ENCODE peak calls at places on chromosomes 13 and 19, in five cellular contexts. J, E, B, V and P are unnamed samples.

GRCh38 chr13:40668335-40668734 is 1.9 kb upstream of the FOXO1 start:
- DNase-seq in B (peak; percentile 95), V (no peak), E (no peak), J (peak; percentile 22), P (no peak)

GRCh38 chr19:11463391-11463790 is 17.5 kb downstream of the ELAVL3 start:
- DNase-seq in E (no peak), V (no peak), J (no peak), B (no peak), P (no peak)

GRCh38 chr13:108609353-108609752 is 20.1 kb upstream of the MYO16 start:
- DNase-seq in B (no peak), E (no peak), J (no peak), V (peak; percentile 53), P (no peak)

GRCh38 chr19:2976609-2977000 is 759 bp upstream of the TLE6 start:
- DNase-seq in J (no peak), V (no peak), B (no peak), E (no peak), P (no peak)

GRCh38 chr19:29812881-29813275 is 1.1 kb downstream of the CCNE1 start:
- DNase-seq in J (no peak), V (no peak), B (no peak), E (no peak), P (no peak)

GRCh38 chr19:16571689-16572331 is 405 bp downstream of the SLC35E1 start:
- DNase-seq in B (no peak), V (no peak), E (peak; percentile 20), J (no peak), P (no peak)

GRCh38 chr13:90968510-90968909 is 379.0 kb upstream of the MIR17HG start:
- DNase-seq in V (peak; percentile 46), B (no peak), J (peak; percentile 9), E (peak; percentile 20), P (no peak)

GRCh38 chr13:27834095-27834494 is 41.8 kb downstream of the GSX1 start:
- DNase-seq in E (no peak), V (no peak), B (peak; percentile 40), J (no peak), P (no peak)

GRCh38 chr13:79226938-79227337 is 179.1 kb downstream of the RBM26 start:
- DNase-seq in V (no peak), E (no peak), B (no peak), J (no peak), P (no peak)

GRCh38 chr19:49663224-49663623 is 2.4 kb downstream of the IRF3 start:
- DNase-seq in J (no peak), E (no peak), B (no peak), V (no peak), P (no peak)

GRCh38 chr13:104635879-104636278 is 1569.7 kb upstream of the SLC10A2 start:
- DNase-seq in J (no peak), V (no peak), B (no peak), E (no peak), P (no peak)

GRCh38 chr13:45521292-45521691 is 56.6 kb downstream of the COG3 start:
- DNase-seq in J (no peak), E (no peak), B (no peak), V (peak; percentile 25), P (no peak)

GRCh38 chr19:18053571-18054219 is 33.0 kb downstream of the IL12RB1 start:
- DNase-seq in V (no peak), E (no peak), J (no peak), B (no peak), P (no peak)

GRCh38 chr19:38616265-38616664 is 1.5 kb downstream of the MAP4K1 start:
- DNase-seq in E (no peak), V (no peak), B (no peak), J (no peak), P (no peak)

GRCh38 chr19:48964205-48965032 is 690 bp upstream of the FTL start:
- DNase-seq in B (no peak), E (peak; percentile 13), V (no peak), J (peak; percentile 38), P (no peak)

GRCh38 chr19:15223649-15224371 is 8.4 kb downstream of the EPHX3 start:
- DNase-seq in V (no peak), E (no peak), J (no peak), B (no peak), P (no peak)

GRCh38 chr19:17997969-17998826 is 9.8 kb upstream of the ARRDC2 start:
- DNase-seq in B (no peak), J (peak; percentile 30), E (no peak), V (peak; percentile 44), P (no peak)

GRCh38 chr19:1527650-1528309 is 3.9 kb downstream of the PLK5 start:
- DNase-seq in B (no peak), V (no peak), E (no peak), J (no peak), P (no peak)

GRCh38 chr19:6667114-6667627 is 2.8 kb downstream of the TNFSF14 start:
- DNase-seq in J (peak; percentile 17), E (no peak), B (no peak), V (peak; percentile 90), P (no peak)

GRCh38 chr19:15280915-15281683 is 48.9 kb upstream of the EPHX3 start:
- DNase-seq in B (peak; percentile 96), J (peak; percentile 32), E (no peak), V (peak; percentile 91), P (no peak)

GRCh38 chr13:32622827-32623226 is 36.6 kb downstream of the PDS5B start:
- DNase-seq in J (no peak), V (no peak), E (no peak), B (no peak), P (no peak)

GRCh38 chr13:112728375-112729126 is 38.7 kb downstream of the ATP11A start:
- DNase-seq in J (no peak), B (no peak), V (no peak), E (no peak), P (no peak)

GRCh38 chr13:88602786-88603777 is 931.9 kb downstream of the SLITRK5 start:
- DNase-seq in B (no peak), J (no peak), V (no peak), E (no peak), P (no peak)

GRCh38 chr19:35753634-35754364 is 3.0 kb downstream of the HSPB6 start:
- DNase-seq in J (no peak), E (no peak), B (peak; percentile 87), V (no peak), P (no peak)

GRCh38 chr13:31067416-31068118 is 94.1 kb downstream of the HSPH1 start:
- DNase-seq in J (no peak), B (peak; percentile 46), V (peak; percentile 84), E (no peak), P (no peak)

GRCh38 chr13:93244141-93244917 is 17.7 kb downstream of the GPC6 start:
- DNase-seq in V (peak; percentile 57), E (no peak), B (no peak), J (no peak), P (no peak)

GRCh38 chr13:99860736-99861135 is 110.8 kb downstream of the ZIC5 start:
- DNase-seq in E (peak; percentile 30), V (no peak), B (no peak), J (no peak), P (no peak)

GRCh38 chr19:14363203-14364097 is 17.8 kb upstream of the ADGRE5 start:
- DNase-seq in J (peak; percentile 46), B (peak; percentile 94), E (peak; percentile 53), V (peak; percentile 60), P (peak; percentile 77)

GRCh38 chr13:45396548-45397095 is 21.6 kb downstream of the SLC25A30 start:
- DNase-seq in J (no peak), E (no peak), V (no peak), B (no peak), P (no peak)

GRCh38 chr13:98094678-98095266 is 48.1 kb upstream of the FARP1 start:
- DNase-seq in J (no peak), B (no peak), V (no peak), E (no peak), P (no peak)
- TF ChIP-seq CTCF in J (no peak), B (no peak), V (no peak), E (no peak), P (no peak)

DNA sequence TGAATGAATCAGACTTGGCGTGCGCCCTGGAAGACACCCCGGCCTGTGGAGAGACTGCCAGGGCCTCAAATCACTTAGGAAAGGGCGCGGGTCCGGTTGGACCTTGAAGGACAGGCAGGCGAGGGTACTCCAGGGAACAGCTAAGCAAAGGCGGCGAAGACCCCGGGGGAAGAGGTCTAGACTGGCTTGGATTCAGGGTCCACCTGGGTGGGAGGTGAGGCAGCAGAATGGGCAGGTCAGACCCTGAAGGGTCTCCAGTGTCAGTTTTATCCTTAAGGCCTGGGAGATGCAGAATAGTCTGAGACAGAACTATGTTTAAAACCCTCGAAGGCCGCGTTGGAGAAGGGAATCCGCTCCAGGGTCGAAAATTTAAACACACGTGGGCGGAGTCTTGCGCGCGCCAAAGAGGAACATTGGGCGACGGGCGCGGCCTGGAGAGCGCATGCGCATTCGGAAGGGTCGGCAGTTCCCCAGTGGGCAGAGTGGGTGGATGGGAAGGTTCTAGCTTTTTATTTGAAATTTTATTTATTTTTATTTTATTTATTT is 567 bp upstream of the SMG9 start:
- DNase-seq in V (peak; percentile 81), B (peak; percentile 96), E (peak; percentile 68), J (peak; percentile 86), P (peak; percentile 84)
- TF ChIP-seq CTCF in V (no peak), B (no peak), E (no peak), J (no peak), P (no peak)

DNA sequence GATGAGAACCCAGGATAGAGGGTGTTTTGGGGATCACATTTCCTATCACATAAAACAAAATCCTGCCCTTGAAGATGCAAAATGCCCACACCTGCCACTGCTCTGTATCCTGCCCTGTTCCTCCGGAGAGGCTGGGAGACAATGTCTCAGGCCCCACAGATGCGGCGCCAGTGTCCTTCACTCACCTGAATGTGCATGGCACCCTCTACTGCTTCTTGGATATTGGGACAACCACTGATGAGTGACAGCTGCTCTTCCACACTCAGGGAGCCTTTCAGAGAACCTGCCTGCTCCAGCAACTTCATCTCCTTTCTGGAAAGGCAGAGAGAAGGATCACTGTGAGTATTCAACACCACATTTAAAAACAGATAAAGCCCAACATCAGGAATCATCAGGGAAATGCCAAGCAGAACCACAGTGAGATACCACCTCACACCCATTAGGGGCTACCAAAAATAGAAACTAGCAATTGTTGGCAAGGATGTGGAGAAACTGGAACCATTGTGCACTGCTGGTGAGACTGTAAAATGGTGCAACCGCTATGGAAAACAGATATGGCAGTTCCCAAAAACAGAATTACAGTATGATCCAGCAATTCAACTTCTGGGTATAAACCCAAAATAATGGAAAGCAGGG is 36.4 kb downstream of the CRYL1 start:
- DNase-seq in B (peak; percentile 29), E (no peak), J (peak; percentile 69), V (no peak), P (no peak)
- TF ChIP-seq CTCF in B (no peak), E (no peak), J (peak; percentile 46), V (peak; percentile 28), P (no peak)

GRCh38 chr13:61255035-61255796 is 160.4 kb downstream of the PCDH20 start:
- DNase-seq in E (no peak), J (no peak), B (no peak), V (peak; percentile 41), P (no peak)
- TF ChIP-seq CTCF in E (peak; percentile 51), J (no peak), B (no peak), V (peak; percentile 14), P (peak; percentile 65)

DNA sequence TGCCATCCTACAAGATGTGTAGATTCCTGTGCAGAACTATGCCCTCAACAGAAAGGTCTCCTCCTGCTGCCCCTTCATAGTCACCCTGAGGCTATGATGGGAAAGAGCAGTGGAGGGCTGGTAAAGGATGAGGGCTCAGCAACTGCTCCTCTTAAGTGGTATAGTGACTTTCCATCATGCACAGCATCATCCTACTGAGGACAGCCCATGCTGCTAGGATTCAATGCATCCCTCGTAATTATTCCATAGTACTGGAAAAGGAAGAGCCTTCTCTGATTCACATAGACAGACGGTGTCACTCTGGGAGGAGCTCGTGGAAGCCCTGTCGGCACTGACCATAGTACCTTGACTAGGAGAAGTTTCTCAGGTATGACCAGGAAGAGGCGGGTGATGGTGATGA is 47.6 kb upstream of the IRS2 start:
- DNase-seq in J (no peak), E (no peak), V (no peak), B (peak; percentile 53), P (no peak)
- TF ChIP-seq CTCF in J (no peak), E (no peak), V (no peak), B (no peak), P (no peak)